ENCODE peak calls at places on chromosomes 4 and X, in ten cellular contexts. D is A549, Q is endothelial cell of umbilical vein, A is Peyer's patch, F is tibial nerve, P is uterus, N is thyroid gland, I is HCT116, L is transverse colon, O is sigmoid colon. M is an unnamed sample.

GRCh38 chr4:104418313-104418712 is 76.4 kb downstream of the CXXC4 start:
- DNase-seq in D (no peak), Q (no peak), A (no peak), F (no peak), P (no peak), N (no peak), I (peak), L (no peak), O (no peak), M (no peak)

GRCh38 chr4:139550724-139551429 is 5.1 kb downstream of the SETD7 start:
- DNase-seq in D (no peak), Q (peak), A (no peak), F (no peak), P (peak), N (peak), I (no peak), L (no peak), O (peak), M (no peak)

GRCh38 chrX:133493366-133493765 is 78.1 kb upstream of the GPC4 start:
- DNase-seq in D (no peak), Q (no peak), A (no peak), F (no peak), P (no peak), N (peak), I (no peak), L (no peak), O (no peak), M (no peak)

GRCh38 chrX:635428-636192 is 5.0 kb downstream of the SHOX start:
- DNase-seq in D (no peak), Q (no peak), A (no peak), F (no peak), P (no peak), N (no peak), I (no peak), L (no peak), O (no peak), M (no peak)

GRCh38 chr4:162201673-162202072 is 37.9 kb upstream of the FSTL5 start:
- DNase-seq in D (no peak), Q (no peak), A (no peak), F (no peak), P (no peak), N (no peak), I (no peak), L (no peak), O (no peak), M (no peak)

GRCh38 chr4:60682901-60683300 is 517.2 kb upstream of the ADGRL3 start:
- DNase-seq in D (no peak), Q (no peak), A (no peak), F (no peak), P (no peak), N (no peak), I (no peak), L (no peak), O (no peak), M (no peak)

GRCh38 chrX:12704706-12705105 is 86.5 kb upstream of the PRPS2 start:
- DNase-seq in D (no peak), Q (no peak), A (no peak), F (no peak), P (no peak), N (no peak), I (no peak), L (no peak), O (no peak), M (no peak)

GRCh38 chrX:108001218-108001814 is 19.1 kb upstream of the TEX13B start:
- DNase-seq in D (peak), Q (peak), A (no peak), F (no peak), P (no peak), N (peak), I (peak), L (no peak), O (no peak), M (no peak)

GRCh38 chr4:1512738-1513660 is 106.8 kb upstream of the NKX1-1 start:
- DNase-seq in D (peak), Q (peak), A (no peak), F (no peak), P (no peak), N (peak), I (peak), L (peak), O (no peak), M (no peak)

GRCh38 chr4:55947912-55948725 is 626 bp upstream of the CEP135 start:
- DNase-seq in D (peak), Q (peak), A (no peak), F (no peak), P (no peak), N (no peak), I (peak), L (no peak), O (no peak), M (no peak)

GRCh38 chrX:50677789-50678188 is 136.2 kb downstream of the SHROOM4 start:
- DNase-seq in D (no peak), Q (peak), A (no peak), F (no peak), P (no peak), N (no peak), I (no peak), L (no peak), O (no peak), M (no peak)

GRCh38 chr4:1451752-1452122 is 45.5 kb upstream of the NKX1-1 start:
- DNase-seq in D (no peak), Q (no peak), A (no peak), F (no peak), P (no peak), N (no peak), I (no peak), L (no peak), O (no peak), M (peak)

GRCh38 chr4:156595041-156595440 is 376.6 kb downstream of the PDGFC start:
- DNase-seq in D (no peak), Q (no peak), A (no peak), F (no peak), P (no peak), N (no peak), I (no peak), L (no peak), O (no peak), M (no peak)

GRCh38 chr4:156593464-156593863 is 378.1 kb downstream of the PDGFC start:
- DNase-seq in D (no peak), Q (no peak), A (no peak), F (no peak), P (no peak), N (no peak), I (no peak), L (no peak), O (no peak), M (no peak)

GRCh38 chr4:156598138-156598681 is 373.4 kb downstream of the PDGFC start:
- DNase-seq in D (no peak), Q (peak), A (no peak), F (no peak), P (no peak), N (peak), I (no peak), L (no peak), O (no peak), M (no peak)

GRCh38 chr4:156594619-156595018 is 377.0 kb downstream of the PDGFC start:
- DNase-seq in D (no peak), Q (no peak), A (peak), F (peak), P (peak), N (peak), I (no peak), L (peak), O (peak), M (no peak)

DNA sequence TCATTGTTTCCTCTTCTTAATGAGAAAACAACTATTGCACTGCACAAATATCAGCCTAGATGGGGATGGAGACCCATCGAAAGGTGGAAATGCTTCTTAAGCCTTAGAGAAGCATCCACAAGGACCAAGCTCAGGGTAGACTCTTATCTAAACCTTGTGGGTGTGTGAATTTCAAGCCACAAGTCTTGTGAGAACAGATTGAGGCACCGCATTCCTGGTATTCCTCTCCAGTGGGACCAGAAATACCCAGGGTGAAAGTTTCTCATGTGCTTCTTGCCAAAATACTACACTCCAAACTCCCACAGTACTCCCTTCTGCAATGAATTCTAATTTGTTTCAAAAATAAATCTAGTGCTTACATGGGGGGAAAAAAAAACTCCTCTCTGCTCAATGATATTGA is 375.6 kb downstream of the PDGFC start:
- DNase-seq in D (no peak), Q (no peak), A (no peak), F (no peak), P (no peak), N (no peak), I (no peak), L (no peak), O (no peak), M (no peak)
- TF ChIP-seq CTCF in D (no peak), Q (no peak), A (no peak), F (no peak), P (no peak), N (no peak), I (no peak), L (no peak), O (no peak), M (no peak)

GRCh38 chr4:67571975-67572374 is 13.4 kb downstream of the STAP1 start:
- DNase-seq in D (no peak), Q (no peak), A (no peak), F (no peak), P (no peak), N (no peak), I (no peak), L (no peak), O (no peak), M (no peak)
- TF ChIP-seq POLR2A in D (no peak), Q (no peak), A (no peak), F (no peak), P (no peak), N (no peak), I (no peak), L (no peak), O (no peak), M (no peak)

GRCh38 chr4:153345011-153345981 is 808 bp downstream of the MND1 start:
- DNase-seq in D (peak), Q (peak), A (peak), F (no peak), P (no peak), N (peak), I (peak), L (peak), O (peak), M (no peak)
- TF ChIP-seq CTCF in D (no peak), Q (no peak), A (no peak), F (no peak), P (no peak), N (no peak), I (no peak), L (no peak), O (no peak), M (no peak)

GRCh38 chr4:46123872-46124755 is at the start of gene GABRG1:
- DNase-seq in D (no peak), Q (no peak), A (no peak), F (peak), P (no peak), N (peak), I (no peak), L (no peak), O (no peak), M (no peak)

DNA sequence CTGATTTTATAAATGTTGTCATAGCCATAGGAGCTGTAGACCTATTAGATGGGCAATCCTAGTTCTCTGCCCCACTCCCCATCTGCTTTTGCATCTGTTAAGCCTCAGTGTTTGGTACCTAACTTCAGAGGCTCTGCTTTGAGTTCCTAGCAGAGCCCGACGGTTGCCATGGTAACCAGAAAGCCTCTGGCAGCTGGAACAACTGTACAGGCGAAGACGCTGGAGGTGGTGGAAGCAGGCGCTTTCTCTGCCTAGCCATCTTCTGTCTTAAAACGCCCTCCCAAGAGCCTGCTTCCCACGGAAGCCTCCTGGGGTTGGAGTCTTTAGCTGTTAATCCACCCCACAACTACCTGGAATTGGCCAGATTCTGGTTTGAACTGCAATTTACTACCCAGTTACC is 919 bp upstream of the GABRG1 start:
- DNase-seq in D (no peak), Q (no peak), A (no peak), F (peak), P (no peak), N (peak), I (no peak), L (no peak), O (no peak), M (no peak)
- TF ChIP-seq POLR2A in D (no peak), Q (no peak), A (no peak), F (no peak), P (no peak), N (no peak), I (no peak), L (no peak), O (no peak), M (no peak)

DNA sequence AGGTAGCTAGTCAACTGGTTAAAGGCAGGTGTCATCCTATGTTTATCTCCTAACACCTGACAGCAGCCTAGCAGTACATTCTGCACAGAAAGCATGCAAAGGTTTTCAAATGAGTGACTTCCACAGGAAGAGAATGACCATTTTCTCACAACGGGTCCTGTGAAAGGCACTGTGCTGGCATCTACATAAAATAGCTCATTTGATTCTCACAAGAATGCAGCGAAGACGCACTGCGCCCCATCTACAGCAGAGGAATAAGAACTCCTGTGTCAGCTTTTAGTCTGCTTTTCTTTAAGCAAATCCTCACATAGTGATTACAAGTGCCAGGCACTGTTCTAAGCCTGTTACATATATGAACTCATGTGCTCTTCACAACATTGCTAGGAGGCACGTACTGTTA is 62.5 kb downstream of the AFAP1 start:
- DNase-seq in D (no peak), Q (no peak), A (no peak), F (no peak), P (no peak), N (no peak), I (no peak), L (no peak), O (peak), M (no peak)
- TF ChIP-seq CTCF in D (no peak), Q (no peak), A (no peak), F (no peak), P (no peak), N (no peak), I (no peak), L (no peak), O (no peak), M (no peak)

DNA sequence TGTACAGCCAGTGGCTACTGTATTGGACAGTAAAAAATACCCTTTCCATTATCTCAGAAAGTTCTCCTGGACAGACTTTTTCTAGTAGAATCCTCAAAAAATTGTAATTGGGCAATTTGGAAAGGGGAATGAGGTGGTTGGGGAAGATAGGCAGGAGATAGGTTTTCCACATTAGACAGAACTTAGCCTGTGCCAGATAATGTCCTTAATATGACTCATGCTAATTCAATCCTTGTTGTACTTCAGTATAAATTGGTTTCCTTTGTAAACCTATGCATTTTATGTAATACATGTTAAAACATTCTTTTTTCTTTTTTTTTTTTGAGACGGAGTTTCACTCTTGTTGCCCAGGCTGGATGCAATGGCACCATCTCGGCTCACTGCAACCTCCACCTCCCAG is 8.9 kb downstream of the EIF4E start:
- DNase-seq in D (no peak), Q (no peak), A (no peak), F (no peak), P (no peak), N (no peak), I (no peak), L (no peak), O (no peak), M (no peak)
- TF ChIP-seq POLR2A in D (no peak), Q (no peak), A (no peak), F (no peak), P (no peak), N (no peak), I (no peak), L (no peak), O (no peak), M (no peak)

GRCh38 chrX:47646636-47647035 is 3.7 kb downstream of the ELK1 start:
- DNase-seq in D (no peak), Q (no peak), A (no peak), F (no peak), P (no peak), N (no peak), I (no peak), L (no peak), O (no peak), M (no peak)

GRCh38 chrX:47643926-47644325 is 6.4 kb downstream of the ELK1 start:
- DNase-seq in D (no peak), Q (peak), A (no peak), F (no peak), P (no peak), N (no peak), I (no peak), L (no peak), O (no peak), M (no peak)

GRCh38 chrX:47645530-47645929 is 4.8 kb downstream of the ELK1 start:
- DNase-seq in D (no peak), Q (no peak), A (no peak), F (no peak), P (no peak), N (peak), I (no peak), L (no peak), O (no peak), M (no peak)

GRCh38 chrX:47648376-47648775 is 2.0 kb downstream of the ELK1 start:
- DNase-seq in D (no peak), Q (no peak), A (no peak), F (no peak), P (no peak), N (no peak), I (no peak), L (no peak), O (no peak), M (no peak)

DNA sequence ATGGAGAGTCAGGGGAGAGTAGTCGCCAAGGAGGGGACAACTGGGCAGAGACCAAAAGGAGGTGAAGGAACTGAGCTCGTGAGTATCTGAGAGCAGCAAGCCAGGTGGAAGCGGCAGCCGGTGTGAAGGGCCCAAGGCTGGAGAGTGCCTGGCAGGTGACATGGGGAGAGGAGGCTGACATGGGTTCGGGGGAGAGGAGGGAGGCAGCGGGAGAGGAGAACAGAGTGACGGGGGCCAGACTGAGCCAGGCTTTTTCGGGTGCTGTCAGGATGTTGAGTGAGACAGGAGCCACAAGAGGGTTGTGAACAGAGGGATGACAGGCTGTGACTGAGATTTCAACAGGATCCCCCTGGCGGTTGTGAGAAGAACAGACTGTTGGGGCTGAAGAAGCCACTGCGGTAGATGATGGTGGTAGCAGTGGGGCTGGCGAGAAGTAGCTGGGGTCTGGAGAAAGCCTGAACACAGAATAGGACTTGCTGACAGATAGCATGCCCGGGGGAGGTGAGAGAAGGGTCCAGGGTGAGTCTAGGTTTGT is 5.7 kb downstream of the ELK1 start:
- DNase-seq in D (peak), Q (no peak), A (no peak), F (no peak), P (no peak), N (no peak), I (no peak), L (no peak), O (no peak), M (no peak)
- TF ChIP-seq CTCF in D (peak), Q (peak), A (no peak), F (peak), P (no peak), N (no peak), I (peak), L (peak), O (no peak), M (no peak)

GRCh38 chrX:129982300-129983246 is at the start of gene BCORL1:
- DNase-seq in D (peak), Q (peak), A (peak), F (peak), P (peak), N (peak), I (peak), L (peak), O (peak), M (peak)
- TF ChIP-seq POLR2A in D (peak), Q (peak), A (peak), F (peak), P (no peak), N (no peak), I (peak), L (peak), O (peak), M (peak)

GRCh38 chr4:73409012-73409862 is 5.2 kb downstream of the ALB start:
- DNase-seq in D (no peak), Q (no peak), A (no peak), F (no peak), P (no peak), N (no peak), I (no peak), L (no peak), O (no peak), M (no peak)
- TF ChIP-seq CTCF in D (no peak), Q (no peak), A (no peak), F (no peak), P (no peak), N (no peak), I (no peak), L (no peak), O (no peak), M (no peak)

GRCh38 chrX:30653415-30654131 is at the start of gene GK:
- DNase-seq in D (no peak), Q (peak), A (peak), F (no peak), P (peak), N (peak), I (no peak), L (peak), O (peak), M (no peak)
- TF ChIP-seq POLR2A in D (no peak), Q (no peak), A (no peak), F (peak), P (no peak), N (no peak), I (no peak), L (no peak), O (no peak), M (no peak)

M was measured in breast epithelium.